ENCODE peak calls at places on chromosome 2, in nine cellular contexts. V, A, F, O, P, X, R, U and E are unnamed samples.

GRCh38 chr2:45570671-45571334 is 40.3 kb downstream of the SRBD1 start:
- DNase-seq in R (no peak), F (peak; percentile 15), A (no peak), V (no peak), X (no peak), P (no peak), O (no peak), U (peak; percentile 31), E (no peak)

GRCh38 chr2:180742809-180743208 is 237.6 kb upstream of the UBE2E3 start:
- DNase-seq in P (no peak), X (no peak), V (no peak), F (no peak), O (no peak), U (peak; percentile 34), R (no peak), A (no peak), E (no peak)

GRCh38 chr2:44817673-44818335 is 123.7 kb upstream of the SIX3 start:
- DNase-seq in A (no peak), X (no peak), F (no peak), U (no peak), V (no peak), O (no peak), R (no peak), P (no peak), E (no peak)

GRCh38 chr2:98805412-98806265 is 74.7 kb upstream of the MGAT4A start:
- DNase-seq in V (no peak), O (no peak), U (peak; percentile 83), X (no peak), F (peak; percentile 100), R (peak; percentile 28), A (no peak), P (no peak), E (no peak)

GRCh38 chr2:181991171-181991885 is 5.7 kb downstream of the PPP1R1C start:
- DNase-seq in R (no peak), A (no peak), F (peak; percentile 23), P (no peak), U (no peak), V (no peak), X (no peak), O (no peak), E (peak; percentile 10)

GRCh38 chr2:58918138-58918537 is 677.0 kb upstream of the FANCL start:
- DNase-seq in A (no peak), O (no peak), P (no peak), F (no peak), R (no peak), U (no peak), X (no peak), V (no peak), E (no peak)

GRCh38 chr2:159801925-159802324 is 3.9 kb upstream of the CD302 start:
- DNase-seq in U (no peak), R (no peak), F (peak; percentile 81), P (no peak), X (no peak), O (no peak), V (no peak), A (no peak), E (no peak)

GRCh38 chr2:235264512-235264911 is 229.3 kb upstream of the AGAP1 start:
- DNase-seq in F (no peak), U (no peak), X (no peak), R (peak; percentile 8), V (no peak), O (no peak), A (no peak), P (no peak), E (no peak)

GRCh38 chr2:6352247-6352646 is 513.5 kb downstream of the CMPK2 start:
- DNase-seq in A (no peak), X (no peak), O (no peak), P (no peak), V (no peak), R (no peak), F (no peak), U (no peak), E (no peak)

GRCh38 chr2:6354546-6354945 is 511.2 kb downstream of the CMPK2 start:
- DNase-seq in X (no peak), F (no peak), O (no peak), R (no peak), V (no peak), P (no peak), A (no peak), U (no peak), E (no peak)

GRCh38 chr2:6353669-6354068 is 512.0 kb downstream of the CMPK2 start:
- DNase-seq in R (no peak), A (no peak), V (no peak), F (no peak), U (no peak), P (no peak), X (no peak), O (no peak), E (no peak)

GRCh38 chr2:6356127-6356761 is 509.5 kb downstream of the CMPK2 start:
- DNase-seq in U (no peak), X (no peak), P (no peak), A (no peak), O (no peak), R (no peak), F (no peak), V (no peak), E (no peak)

DNA sequence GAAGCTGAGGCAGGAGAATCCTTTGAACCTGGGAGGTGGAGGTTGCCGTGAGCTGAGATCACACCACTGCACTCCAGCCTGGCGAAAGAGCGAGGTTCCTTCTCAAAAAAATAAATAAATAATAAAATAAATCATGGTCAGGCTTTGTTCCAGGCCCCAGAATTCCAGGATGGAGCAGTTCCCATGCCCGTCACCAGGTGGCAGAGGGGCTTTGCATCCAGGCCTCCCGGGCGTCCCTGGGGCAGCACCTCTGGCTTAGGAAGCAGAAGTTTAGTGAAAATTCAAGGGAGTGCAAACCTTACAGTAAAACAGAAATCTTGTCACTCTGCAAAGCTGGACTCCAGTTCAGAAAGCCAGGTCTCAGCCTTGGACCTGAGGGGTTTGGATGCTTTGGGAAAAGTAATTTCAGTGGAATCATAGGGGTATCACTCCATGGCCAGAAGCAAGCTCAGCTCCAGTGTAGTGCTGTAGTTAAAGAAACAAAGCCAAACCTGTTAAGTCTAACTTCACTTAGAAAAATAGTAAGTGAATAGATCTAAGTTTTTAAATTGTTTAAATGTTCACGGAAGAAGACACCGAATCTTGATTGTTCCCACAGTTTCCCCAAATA is 512.7 kb downstream of the CMPK2 start:
- DNase-seq in X (peak; percentile 14), R (peak; percentile 73), O (peak; percentile 76), U (peak; percentile 33), P (no peak), A (peak; percentile 56), V (no peak), F (peak; percentile 34), E (no peak)
- TF ChIP-seq POLR2A in X (no peak), R (no peak), O (no peak), U (no peak), P (no peak), A (no peak), V (no peak), F (no peak), E (no peak)

DNA sequence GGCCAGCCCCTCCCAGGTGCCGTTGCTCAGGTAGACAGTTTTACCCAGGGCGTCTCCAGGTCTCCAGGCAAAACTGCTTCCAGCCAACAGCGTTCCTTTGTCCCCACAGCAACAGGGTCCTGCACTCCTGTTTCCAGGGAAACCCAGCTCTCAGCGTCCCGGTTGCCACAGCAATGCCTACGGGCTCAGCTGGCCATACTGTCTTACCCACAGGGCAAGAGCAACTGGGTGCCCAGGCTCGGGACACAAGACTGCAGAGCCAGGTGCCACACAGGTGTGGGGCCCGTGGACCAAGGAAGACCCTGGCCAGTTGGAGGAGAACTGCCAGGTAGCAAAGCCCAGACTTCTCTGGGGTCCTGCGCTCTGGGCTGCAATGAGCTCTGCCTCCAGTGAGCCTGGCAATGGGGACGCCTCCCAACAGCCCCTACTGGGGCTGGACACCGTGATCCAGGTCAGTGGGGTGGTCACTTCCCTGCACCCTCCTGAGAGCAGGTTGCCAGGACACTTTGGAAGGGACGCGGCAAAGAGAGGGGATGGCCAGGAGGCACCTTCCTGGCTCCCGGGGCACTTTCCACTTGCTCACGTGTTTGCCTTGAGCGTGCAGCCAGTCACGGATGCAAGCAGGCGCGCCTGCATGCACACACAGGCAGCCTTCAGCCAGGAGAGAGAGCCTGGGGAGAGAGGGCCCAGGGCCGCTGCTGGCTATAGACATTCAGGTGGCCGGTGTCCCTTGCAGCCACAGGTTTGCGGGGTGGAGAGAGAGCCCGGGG is at the start of gene CROCC2:
- DNase-seq in O (no peak), F (no peak), A (no peak), X (no peak), R (no peak), U (no peak), P (no peak), V (no peak), E (no peak)
- TF ChIP-seq POLR2A in O (no peak), F (no peak), A (no peak), X (no peak), R (no peak), U (no peak), P (no peak), V (no peak), E (no peak)

GRCh38 chr2:100817388-100817985 is 2.5 kb upstream of the NPAS2 start:
- DNase-seq in V (no peak), F (no peak), X (no peak), P (no peak), O (no peak), A (no peak), R (no peak), U (no peak), E (no peak)

GRCh38 chr2:100818003-100818605 is 1.8 kb upstream of the NPAS2 start:
- DNase-seq in P (no peak), O (no peak), A (no peak), F (no peak), R (no peak), X (no peak), U (no peak), V (no peak), E (no peak)

GRCh38 chr2:100819365-100820345 is at the start of gene NPAS2:
- DNase-seq in A (peak; percentile 60), R (peak; percentile 69), X (peak; percentile 71), O (no peak), U (peak; percentile 35), F (peak; percentile 46), V (peak; percentile 77), P (peak; percentile 44), E (no peak)

GRCh38 chr2:100820346-100821254 is 661 bp downstream of the NPAS2 start:
- DNase-seq in R (peak; percentile 28), A (no peak), O (no peak), P (peak; percentile 38), V (no peak), F (no peak), U (no peak), X (no peak), E (no peak)

DNA sequence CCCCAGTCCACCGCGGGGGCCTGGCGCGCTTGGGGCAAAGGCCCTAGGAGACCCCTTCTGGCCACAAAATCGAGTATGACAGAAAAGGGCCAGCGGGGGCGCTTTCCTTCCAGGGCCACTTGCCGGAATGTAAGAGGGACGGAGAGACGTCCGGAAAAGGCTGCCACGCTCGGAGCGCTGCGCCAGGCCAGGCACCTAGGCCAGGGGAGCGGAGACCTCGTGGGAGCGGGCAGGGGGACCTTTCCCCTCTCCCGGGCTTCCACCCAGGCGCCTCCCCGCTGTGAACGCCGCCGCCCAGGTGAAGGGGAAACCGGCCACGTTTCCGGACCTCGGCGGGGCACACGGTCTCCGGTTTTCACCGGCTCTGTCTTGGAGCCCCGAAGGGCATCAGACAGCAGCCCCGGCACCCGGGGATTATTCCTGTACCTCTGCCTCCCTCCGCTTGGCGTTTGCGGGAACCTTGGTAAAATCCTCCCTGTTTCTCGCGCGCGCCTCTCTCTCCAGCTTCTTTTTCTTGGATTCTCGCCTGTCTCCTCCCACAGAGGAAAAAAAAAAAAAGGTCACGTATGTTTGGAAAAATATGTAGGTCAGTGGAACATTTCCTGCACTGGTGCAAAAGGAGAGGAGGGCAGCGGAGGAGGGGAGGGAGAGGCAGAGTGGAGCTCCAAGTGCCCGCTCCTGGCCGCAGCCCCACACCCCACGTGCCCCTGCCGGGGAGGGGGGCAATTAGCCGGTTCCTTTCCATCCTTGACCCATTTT is 1.2 kb upstream of the NPAS2 start:
- DNase-seq in O (no peak), X (peak; percentile 58), V (peak; percentile 85), R (peak; percentile 86), U (peak; percentile 78), P (peak; percentile 55), A (peak; percentile 75), F (no peak), E (no peak)
- TF ChIP-seq POLR2A in O (no peak), X (no peak), V (no peak), R (peak; percentile 55), U (peak; percentile 70), P (peak; percentile 14), A (no peak), F (no peak), E (no peak)

GRCh38 chr2:201127570-201127969 is 11.6 kb downstream of the CFLAR start:
- DNase-seq in U (no peak), R (no peak), V (no peak), O (no peak), F (no peak), X (no peak), P (no peak), A (peak; percentile 86), E (peak; percentile 90)
- TF ChIP-seq POLR2A in U (no peak), R (no peak), V (no peak), O (no peak), F (no peak), X (no peak), P (no peak), A (no peak), E (peak; percentile 91)